ENCODE peak calls at places on chromosomes 4 and X, in seven cellular contexts. R is WERI-Rb-1; B is activated naive CD4-positive, alpha-beta T cell treated with anti-CD3 and anti-CD28 coated beads, Interleukin-2, amount 10 ng/mL, durations not matched to agents 7 days and 5 days; U is activated CD4-positive, alpha-beta T cell treated with anti-CD3 and anti-CD28 coated beads, Interleukin-2, amount 50 U/mL, for 48 hours; F is A549; I is stimulated activated CD4-positive, alpha-beta T cell treated with anti-CD3 and anti-CD28 coated beads, TNF-alpha, amount 100 ng/mL, for 1 hour; P is lower leg skin. W is an unnamed sample.

GRCh38 chr4:81754169-81754568 is 282.5 kb upstream of the RASGEF1B start:
- DNase-seq in U (no peak), B (no peak), R (no peak), F (no peak), P (no peak), I (no peak), W (no peak)

GRCh38 chr4:4339504-4340085 is 47.3 kb upstream of the NSG1 start:
- DNase-seq in U (no peak), P (no peak), B (no peak), R (peak), I (no peak), F (no peak), W (no peak)

GRCh38 chr4:180449395-180449956 is 1793.7 kb upstream of the TENM3 start:
- DNase-seq in U (no peak), P (no peak), R (peak), B (no peak), F (peak), I (no peak), W (no peak)

GRCh38 chrX:108070891-108071290 is 20.5 kb downstream of the PSMD10 start:
- DNase-seq in P (no peak), I (no peak), U (no peak), B (no peak), R (no peak), F (no peak), W (no peak)

GRCh38 chr4:89111833-89112563 is 665 bp downstream of the TIGD2 start:
- DNase-seq in R (no peak), B (no peak), P (peak), I (no peak), F (peak), U (no peak), W (no peak)

GRCh38 chr4:25449688-25450087 is 72.6 kb downstream of the ANAPC4 start:
- DNase-seq in P (no peak), U (no peak), F (no peak), B (no peak), I (no peak), R (no peak), W (no peak)

GRCh38 chr4:158850800-158851644 is 82.2 kb downstream of the FNIP2 start:
- DNase-seq in U (no peak), B (no peak), I (no peak), R (no peak), P (peak), F (no peak), W (no peak)

GRCh38 chrX:71178908-71179307 is 34.3 kb downstream of the NLGN3 start:
- DNase-seq in U (peak), F (peak), R (peak), B (peak), P (peak), I (no peak), W (peak)

GRCh38 chrX:145751943-145752342 is 65.7 kb upstream of the SLITRK2 start:
- DNase-seq in B (no peak), R (no peak), F (no peak), I (no peak), P (no peak), U (no peak), W (no peak)

GRCh38 chr4:155617312-155617711 is 49.3 kb upstream of the GUCY1A1 start:
- DNase-seq in R (no peak), B (no peak), P (no peak), U (no peak), F (no peak), I (no peak), W (no peak)

GRCh38 chrX:107483976-107484726 is 34.7 kb downstream of the FRMPD3 start:
- DNase-seq in P (no peak), B (no peak), F (no peak), R (peak), I (no peak), U (no peak), W (no peak)

GRCh38 chr4:78601013-78601412 is 49.4 kb downstream of the ANXA3 start:
- DNase-seq in P (no peak), F (no peak), U (no peak), R (no peak), I (no peak), B (no peak), W (no peak)

GRCh38 chr4:31228068-31228467 is 507.9 kb downstream of the PCDH7 start:
- DNase-seq in I (no peak), U (no peak), F (no peak), R (no peak), B (no peak), P (no peak), W (no peak)

GRCh38 chrX:14050704-14051103 is 21.0 kb upstream of the GEMIN8 start:
- DNase-seq in F (no peak), P (no peak), R (no peak), B (no peak), U (no peak), I (no peak), W (no peak)

GRCh38 chr4:74412225-74412624 is 32.7 kb upstream of the AREG start:
- DNase-seq in B (no peak), U (no peak), F (no peak), I (no peak), P (no peak), R (no peak), W (no peak)

W was measured in stimulated activated naive CD8-positive, alpha-beta T cell treated with anti-CD3 and anti-CD28 coated beads, Interleukin-15, amount 100 ng/mL, for 72 hours.